ENCODE peak calls at places on chromosomes 4 and X, in seven cellular contexts. One of them, this sample, is unnamed.

GRCh38 chrX:54640721-54641120 is 110.7 kb downstream of the GNL3L start:
- DNase-seq in fibroblast of lung: no peak
- DNase-seq in CD4-positive, alpha-beta T cell: no peak
- DNase-seq in heart right ventricle: no peak
- DNase-seq in RWPE1: no peak
- DNase-seq in A549: no peak
- DNase-seq in left lung: no peak
- DNase-seq in this sample: no peak

GRCh38 chr4:24032371-24032989 is 142.6 kb upstream of the PPARGC1A start:
- DNase-seq in fibroblast of lung: no peak
- DNase-seq in CD4-positive, alpha-beta T cell: no peak
- DNase-seq in heart right ventricle: peak; percentile 11
- DNase-seq in RWPE1: no peak
- DNase-seq in A549: peak; percentile 6
- DNase-seq in left lung: no peak
- DNase-seq in this sample: no peak

GRCh38 chr4:24892778-24893177 is 20.1 kb downstream of the CCDC149 start:
- DNase-seq in fibroblast of lung: no peak
- DNase-seq in CD4-positive, alpha-beta T cell: no peak
- DNase-seq in heart right ventricle: no peak
- DNase-seq in RWPE1: no peak
- DNase-seq in A549: no peak
- DNase-seq in left lung: no peak
- DNase-seq in this sample: no peak

GRCh38 chrX:136193771-136194170 is 46.4 kb downstream of the FHL1 start:
- DNase-seq in fibroblast of lung: no peak
- DNase-seq in CD4-positive, alpha-beta T cell: no peak
- DNase-seq in heart right ventricle: no peak
- DNase-seq in RWPE1: no peak
- DNase-seq in A549: no peak
- DNase-seq in left lung: no peak
- DNase-seq in this sample: no peak

GRCh38 chr4:169219440-169219839 is 51.3 kb downstream of the SH3RF1 start:
- DNase-seq in fibroblast of lung: no peak
- DNase-seq in CD4-positive, alpha-beta T cell: no peak
- DNase-seq in heart right ventricle: no peak
- DNase-seq in RWPE1: no peak
- DNase-seq in A549: no peak
- DNase-seq in left lung: no peak
- DNase-seq in this sample: no peak

GRCh38 chr4:66048861-66049260 is 378.6 kb upstream of the EPHA5 start:
- DNase-seq in fibroblast of lung: peak; percentile 5
- DNase-seq in CD4-positive, alpha-beta T cell: no peak
- DNase-seq in heart right ventricle: no peak
- DNase-seq in RWPE1: no peak
- DNase-seq in A549: no peak
- DNase-seq in left lung: no peak
- DNase-seq in this sample: no peak

GRCh38 chr4:177546745-177547144 is 104.5 kb upstream of the AGA start:
- DNase-seq in fibroblast of lung: peak; percentile 18
- DNase-seq in CD4-positive, alpha-beta T cell: no peak
- DNase-seq in heart right ventricle: no peak
- DNase-seq in RWPE1: peak; percentile 20
- DNase-seq in A549: no peak
- DNase-seq in left lung: no peak
- DNase-seq in this sample: no peak

GRCh38 chrX:8738588-8739189 is 6.8 kb upstream of the ANOS1 start:
- DNase-seq in fibroblast of lung: no peak
- DNase-seq in CD4-positive, alpha-beta T cell: no peak
- DNase-seq in heart right ventricle: no peak
- DNase-seq in RWPE1: no peak
- DNase-seq in A549: peak; percentile 31
- DNase-seq in left lung: no peak
- DNase-seq in this sample: peak; percentile 22

GRCh38 chr4:126718161-126718560 is 914.6 kb upstream of the INTU start:
- DNase-seq in fibroblast of lung: peak; percentile 65
- DNase-seq in CD4-positive, alpha-beta T cell: no peak
- DNase-seq in heart right ventricle: no peak
- DNase-seq in RWPE1: peak; percentile 38
- DNase-seq in A549: no peak
- DNase-seq in left lung: no peak
- DNase-seq in this sample: no peak

GRCh38 chr4:109671350-109671749 is 31.9 kb downstream of the CASP6 start:
- DNase-seq in fibroblast of lung: no peak
- DNase-seq in CD4-positive, alpha-beta T cell: no peak
- DNase-seq in heart right ventricle: no peak
- DNase-seq in RWPE1: no peak
- DNase-seq in A549: no peak
- DNase-seq in left lung: no peak
- DNase-seq in this sample: no peak

GRCh38 chr4:110663738-110664444 is 41.0 kb upstream of the PITX2 start:
- DNase-seq in fibroblast of lung: peak; percentile 80
- DNase-seq in CD4-positive, alpha-beta T cell: no peak
- DNase-seq in heart right ventricle: no peak
- DNase-seq in RWPE1: peak; percentile 11
- DNase-seq in A549: peak; percentile 4
- DNase-seq in left lung: no peak
- DNase-seq in this sample: no peak

GRCh38 chr4:56733352-56733751 is 52.3 kb upstream of the HOPX start:
- DNase-seq in fibroblast of lung: no peak
- DNase-seq in CD4-positive, alpha-beta T cell: no peak
- DNase-seq in heart right ventricle: no peak
- DNase-seq in RWPE1: no peak
- DNase-seq in A549: no peak
- DNase-seq in left lung: no peak
- DNase-seq in this sample: no peak

GRCh38 chr4:180106997-180107396 is 2136.2 kb upstream of the TENM3 start:
- DNase-seq in fibroblast of lung: no peak
- DNase-seq in CD4-positive, alpha-beta T cell: no peak
- DNase-seq in heart right ventricle: no peak
- DNase-seq in RWPE1: no peak
- DNase-seq in A549: no peak
- DNase-seq in left lung: no peak
- DNase-seq in this sample: no peak

GRCh38 chr4:7236847-7237246 is 44.5 kb downstream of the SORCS2 start:
- DNase-seq in fibroblast of lung: peak; percentile 49
- DNase-seq in CD4-positive, alpha-beta T cell: no peak
- DNase-seq in heart right ventricle: peak; percentile 49
- DNase-seq in RWPE1: no peak
- DNase-seq in A549: no peak
- DNase-seq in left lung: no peak
- DNase-seq in this sample: no peak

GRCh38 chr4:4875147-4875546 is 15.7 kb downstream of the MSX1 start:
- DNase-seq in fibroblast of lung: no peak
- DNase-seq in CD4-positive, alpha-beta T cell: no peak
- DNase-seq in heart right ventricle: no peak
- DNase-seq in RWPE1: no peak
- DNase-seq in A549: no peak
- DNase-seq in left lung: no peak
- DNase-seq in this sample: no peak

GRCh38 chrX:17738002-17738713 is 865 bp downstream of the SCML1 start:
- DNase-seq in fibroblast of lung: peak; percentile 52
- DNase-seq in CD4-positive, alpha-beta T cell: peak; percentile 70
- DNase-seq in heart right ventricle: peak; percentile 12
- DNase-seq in RWPE1: no peak
- DNase-seq in A549: peak; percentile 37
- DNase-seq in left lung: peak; percentile 54
- DNase-seq in this sample: no peak

GRCh38 chr4:93710101-93710846 is 118.3 kb upstream of the ATOH1 start:
- DNase-seq in fibroblast of lung: no peak
- DNase-seq in CD4-positive, alpha-beta T cell: no peak
- DNase-seq in heart right ventricle: no peak
- DNase-seq in RWPE1: no peak
- DNase-seq in A549: peak; percentile 10
- DNase-seq in left lung: peak; percentile 36
- DNase-seq in this sample: no peak

GRCh38 chrX:134171661-134172587 is 65.1 kb upstream of the CCDC160 start:
- DNase-seq in fibroblast of lung: no peak
- DNase-seq in CD4-positive, alpha-beta T cell: peak; percentile 19
- DNase-seq in heart right ventricle: peak; percentile 13
- DNase-seq in RWPE1: peak; percentile 0
- DNase-seq in A549: no peak
- DNase-seq in left lung: peak; percentile 32
- DNase-seq in this sample: no peak

DNA sequence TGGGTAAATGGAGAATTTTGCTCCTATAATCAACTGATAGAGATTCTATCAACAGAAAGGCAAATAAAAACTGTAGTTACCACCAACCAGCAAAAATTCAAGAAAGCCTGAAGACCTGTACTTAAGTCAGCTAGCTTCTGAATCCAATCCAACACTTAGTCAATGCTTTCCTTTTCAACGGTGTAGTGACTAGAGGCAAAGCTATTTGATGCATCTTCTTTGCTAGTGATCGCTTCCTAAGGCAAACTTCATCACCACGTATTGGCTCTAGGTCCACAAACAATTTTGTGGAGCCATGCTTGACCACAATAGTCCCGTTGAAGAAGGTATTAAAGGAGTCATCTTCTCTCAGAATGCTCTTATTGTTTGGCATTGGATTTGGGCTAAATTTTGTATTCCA is 25.0 kb upstream of the UBA6 start:
- DNase-seq in fibroblast of lung: peak; percentile 91
- DNase-seq in CD4-positive, alpha-beta T cell: no peak
- DNase-seq in heart right ventricle: no peak
- DNase-seq in RWPE1: no peak
- DNase-seq in A549: no peak
- DNase-seq in left lung: no peak
- DNase-seq in this sample: no peak
- H3K27ac ChIP-seq in fibroblast of lung: no peak overlapping the region
- H3K27ac ChIP-seq in CD4-positive, alpha-beta T cell: no peak overlapping the region
- H3K27ac ChIP-seq in heart right ventricle: no peak overlapping the region
- H3K27ac ChIP-seq in RWPE1: no peak overlapping the region
- H3K27ac ChIP-seq in A549: no peak overlapping the region
- H3K27ac ChIP-seq in left lung: no peak overlapping the region
- H3K27ac ChIP-seq in this sample: no peak overlapping the region

GRCh38 chr4:163484906-163485305 is 9.6 kb upstream of the TMA16 start:
- DNase-seq in fibroblast of lung: peak; percentile 34
- DNase-seq in CD4-positive, alpha-beta T cell: peak; percentile 40
- DNase-seq in heart right ventricle: peak; percentile 29
- DNase-seq in RWPE1: peak; percentile 44
- DNase-seq in A549: peak; percentile 49
- DNase-seq in left lung: no peak
- DNase-seq in this sample: peak; percentile 15
- H3K27ac ChIP-seq in fibroblast of lung: no peak overlapping the region
- H3K27ac ChIP-seq in CD4-positive, alpha-beta T cell: no peak overlapping the region
- H3K27ac ChIP-seq in heart right ventricle: no peak overlapping the region
- H3K27ac ChIP-seq in RWPE1: no peak overlapping the region
- H3K27ac ChIP-seq in A549: no peak overlapping the region
- H3K27ac ChIP-seq in left lung: no peak overlapping the region
- H3K27ac ChIP-seq in this sample: no peak overlapping the region

GRCh38 chr4:107643021-107643420 is 77.0 kb downstream of the PAPSS1 start:
- DNase-seq in fibroblast of lung: no peak
- DNase-seq in CD4-positive, alpha-beta T cell: no peak
- DNase-seq in heart right ventricle: no peak
- DNase-seq in RWPE1: no peak
- DNase-seq in A549: no peak
- DNase-seq in left lung: no peak
- DNase-seq in this sample: no peak
- H3K27ac ChIP-seq in fibroblast of lung: no peak overlapping the region
- H3K27ac ChIP-seq in CD4-positive, alpha-beta T cell: no peak overlapping the region
- H3K27ac ChIP-seq in heart right ventricle: no peak overlapping the region
- H3K27ac ChIP-seq in RWPE1: no peak overlapping the region
- H3K27ac ChIP-seq in A549: no peak overlapping the region
- H3K27ac ChIP-seq in left lung: no peak overlapping the region
- H3K27ac ChIP-seq in this sample: no peak overlapping the region

GRCh38 chr4:74547042-74547441 is 102.1 kb downstream of the AREG start:
- DNase-seq in fibroblast of lung: no peak
- DNase-seq in CD4-positive, alpha-beta T cell: no peak
- DNase-seq in heart right ventricle: no peak
- DNase-seq in RWPE1: no peak
- DNase-seq in A549: no peak
- DNase-seq in left lung: no peak
- DNase-seq in this sample: no peak
- H3K27ac ChIP-seq in fibroblast of lung: no peak overlapping the region
- H3K27ac ChIP-seq in CD4-positive, alpha-beta T cell: no peak overlapping the region
- H3K27ac ChIP-seq in heart right ventricle: no peak overlapping the region
- H3K27ac ChIP-seq in RWPE1: no peak overlapping the region
- H3K27ac ChIP-seq in A549: peak overlapping the region; percentile 54
- H3K27ac ChIP-seq in left lung: no peak overlapping the region
- H3K27ac ChIP-seq in this sample: no peak overlapping the region

GRCh38 chr4:185559913-185560281 is 24.6 kb upstream of the PDLIM3 start:
- DNase-seq in fibroblast of lung: peak; percentile 87
- DNase-seq in CD4-positive, alpha-beta T cell: no peak
- DNase-seq in heart right ventricle: no peak
- DNase-seq in RWPE1: peak; percentile 22
- DNase-seq in A549: peak; percentile 78
- DNase-seq in left lung: peak; percentile 70
- DNase-seq in this sample: no peak
- H3K27ac ChIP-seq in fibroblast of lung: no peak overlapping the region
- H3K27ac ChIP-seq in CD4-positive, alpha-beta T cell: no peak overlapping the region
- H3K27ac ChIP-seq in heart right ventricle: no peak overlapping the region
- H3K27ac ChIP-seq in RWPE1: peak overlapping the region; percentile 73
- H3K27ac ChIP-seq in A549: peak overlapping the region; percentile 85
- H3K27ac ChIP-seq in left lung: no peak overlapping the region
- H3K27ac ChIP-seq in this sample: peak overlapping the region; percentile 16

GRCh38 chr4:163404080-163404479 is 60.4 kb downstream of the NPY5R start:
- DNase-seq in fibroblast of lung: no peak
- DNase-seq in CD4-positive, alpha-beta T cell: no peak
- DNase-seq in heart right ventricle: no peak
- DNase-seq in RWPE1: no peak
- DNase-seq in A549: no peak
- DNase-seq in left lung: no peak
- DNase-seq in this sample: no peak
- H3K27ac ChIP-seq in fibroblast of lung: no peak overlapping the region
- H3K27ac ChIP-seq in CD4-positive, alpha-beta T cell: no peak overlapping the region
- H3K27ac ChIP-seq in heart right ventricle: no peak overlapping the region
- H3K27ac ChIP-seq in RWPE1: no peak overlapping the region
- H3K27ac ChIP-seq in A549: no peak overlapping the region
- H3K27ac ChIP-seq in left lung: no peak overlapping the region
- H3K27ac ChIP-seq in this sample: no peak overlapping the region

DNA sequence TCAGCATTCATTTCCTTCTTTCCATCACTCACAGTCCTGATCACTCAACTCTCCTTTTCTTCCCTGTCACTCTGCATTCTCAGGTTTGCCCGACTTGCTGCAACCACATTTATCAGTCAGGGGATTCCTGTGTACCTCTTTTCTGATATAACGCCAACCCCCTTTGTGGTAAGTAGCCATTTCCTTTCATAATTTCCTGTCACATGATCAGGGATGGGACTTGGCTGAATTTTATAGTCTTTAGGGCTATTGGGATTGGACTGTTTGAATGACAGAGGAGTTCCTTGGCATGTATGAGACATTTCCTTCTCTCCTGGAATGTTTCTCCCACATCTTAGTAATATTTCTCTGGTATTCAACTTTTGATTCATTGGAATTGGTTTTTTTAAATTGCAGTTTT is 11.0 kb downstream of the PGM2 start:
- DNase-seq in fibroblast of lung: peak; percentile 90
- DNase-seq in CD4-positive, alpha-beta T cell: no peak
- DNase-seq in heart right ventricle: no peak
- DNase-seq in RWPE1: peak; percentile 45
- DNase-seq in A549: no peak
- DNase-seq in left lung: no peak
- DNase-seq in this sample: no peak
- H3K27ac ChIP-seq in fibroblast of lung: no peak overlapping the region
- H3K27ac ChIP-seq in CD4-positive, alpha-beta T cell: no peak overlapping the region
- H3K27ac ChIP-seq in heart right ventricle: no peak overlapping the region
- H3K27ac ChIP-seq in RWPE1: peak overlapping the region; percentile 65
- H3K27ac ChIP-seq in A549: no peak overlapping the region
- H3K27ac ChIP-seq in left lung: peak overlapping the region; percentile 68
- H3K27ac ChIP-seq in this sample: no peak overlapping the region

GRCh38 chr4:186676531-186677158 is 47.0 kb downstream of the FAT1 start:
- DNase-seq in fibroblast of lung: peak; percentile 98
- DNase-seq in CD4-positive, alpha-beta T cell: no peak
- DNase-seq in heart right ventricle: no peak
- DNase-seq in RWPE1: peak; percentile 31
- DNase-seq in A549: peak; percentile 70
- DNase-seq in left lung: no peak
- DNase-seq in this sample: no peak
- H3K27ac ChIP-seq in fibroblast of lung: peak overlapping the region; percentile 11
- H3K27ac ChIP-seq in CD4-positive, alpha-beta T cell: no peak overlapping the region
- H3K27ac ChIP-seq in heart right ventricle: peak overlapping the region; percentile 17
- H3K27ac ChIP-seq in RWPE1: no peak overlapping the region
- H3K27ac ChIP-seq in A549: peak overlapping the region; percentile 78
- H3K27ac ChIP-seq in left lung: no peak overlapping the region
- H3K27ac ChIP-seq in this sample: no peak overlapping the region